ENCODE peak calls at places on chromosome 13, in five cellular contexts. I, T, B, Z and F are unnamed samples.

GRCh38 chr13:65330287-65330686 is 1899.8 kb downstream of the PCDH9 start:
- DNase-seq in B (no peak), Z (no peak), T (no peak), I (no peak), F (no peak)

GRCh38 chr13:46311217-46311616 is 75.8 kb downstream of the RUBCNL start:
- DNase-seq in B (no peak), Z (no peak), I (no peak), T (no peak), F (no peak)

GRCh38 chr13:88926890-88927502 is 1255.8 kb downstream of the SLITRK5 start:
- DNase-seq in T (no peak), Z (no peak), B (no peak), I (no peak), F (no peak)

GRCh38 chr13:96540656-96541055 is 450.7 kb downstream of the HS6ST3 start:
- DNase-seq in T (no peak), Z (no peak), B (no peak), I (no peak), F (peak; percentile 7)

GRCh38 chr13:95479706-95480105 is 72.8 kb upstream of the CLDN10 start:
- DNase-seq in T (no peak), Z (no peak), B (no peak), I (no peak), F (no peak)

GRCh38 chr13:52345048-52345447 is 60.9 kb downstream of the THSD1 start:
- DNase-seq in I (no peak), B (no peak), Z (no peak), T (peak; percentile 47), F (no peak)

GRCh38 chr13:73000027-73000674 is 58.7 kb upstream of the KLF5 start:
- DNase-seq in Z (no peak), T (peak; percentile 19), B (peak; percentile 39), I (no peak), F (peak; percentile 16)

GRCh38 chr13:73401769-73402168 is 343.0 kb downstream of the KLF5 start:
- DNase-seq in T (no peak), Z (no peak), B (peak; percentile 40), I (no peak), F (no peak)

GRCh38 chr13:110114351-110114750 is 192.6 kb downstream of the COL4A1 start:
- DNase-seq in I (no peak), T (peak; percentile 73), Z (no peak), B (no peak), F (peak; percentile 55)

GRCh38 chr13:102394158-102395053 is 7.4 kb downstream of the FGF14 start:
- DNase-seq in T (peak; percentile 73), I (peak; percentile 96), Z (peak; percentile 91), B (peak; percentile 97), F (peak; percentile 82)

GRCh38 chr13:98480915-98481510 is 95.9 kb downstream of the STK24 start:
- DNase-seq in B (no peak), I (no peak), T (peak; percentile 69), Z (no peak), F (peak; percentile 80)

GRCh38 chr13:53631511-53631910 is 602.9 kb downstream of the OLFM4 start:
- DNase-seq in B (peak; percentile 21), I (no peak), Z (no peak), T (no peak), F (no peak)

GRCh38 chr13:102769679-102770078 is 3.9 kb downstream of the TEX30 start:
- DNase-seq in Z (no peak), I (no peak), B (no peak), T (peak; percentile 14), F (no peak)

GRCh38 chr13:43285891-43286602 is 262.7 kb downstream of the DNAJC15 start:
- DNase-seq in I (no peak), B (no peak), T (peak; percentile 68), Z (no peak), F (no peak)

GRCh38 chr13:64527561-64527960 is 2702.6 kb downstream of the PCDH9 start:
- DNase-seq in B (no peak), T (no peak), Z (no peak), I (no peak), F (no peak)

GRCh38 chr13:114057131-114058050 is 75.0 kb downstream of the RASA3 start:
- DNase-seq in I (no peak), T (no peak), B (no peak), Z (no peak), F (no peak)
- H3K4me3 ChIP-seq in I (no peak overlapping the region), T (no peak overlapping the region), B (no peak overlapping the region), Z (no peak overlapping the region), F (no peak overlapping the region)

GRCh38 chr13:33817843-33818661 is at the start of gene RFC3:
- DNase-seq in T (peak; percentile 95), B (peak; percentile 97), Z (peak; percentile 69), I (peak; percentile 86), F (peak; percentile 96)
- H3K18ac ChIP-seq in T (peak within 1 kb of the TSS; percentile 81), B (peak within 1 kb of the TSS; percentile 32), Z (peak within 1 kb of the TSS; percentile 43), I (peak within 1 kb of the TSS; percentile 65), F (no peak within 1 kb of the TSS)

DNA sequence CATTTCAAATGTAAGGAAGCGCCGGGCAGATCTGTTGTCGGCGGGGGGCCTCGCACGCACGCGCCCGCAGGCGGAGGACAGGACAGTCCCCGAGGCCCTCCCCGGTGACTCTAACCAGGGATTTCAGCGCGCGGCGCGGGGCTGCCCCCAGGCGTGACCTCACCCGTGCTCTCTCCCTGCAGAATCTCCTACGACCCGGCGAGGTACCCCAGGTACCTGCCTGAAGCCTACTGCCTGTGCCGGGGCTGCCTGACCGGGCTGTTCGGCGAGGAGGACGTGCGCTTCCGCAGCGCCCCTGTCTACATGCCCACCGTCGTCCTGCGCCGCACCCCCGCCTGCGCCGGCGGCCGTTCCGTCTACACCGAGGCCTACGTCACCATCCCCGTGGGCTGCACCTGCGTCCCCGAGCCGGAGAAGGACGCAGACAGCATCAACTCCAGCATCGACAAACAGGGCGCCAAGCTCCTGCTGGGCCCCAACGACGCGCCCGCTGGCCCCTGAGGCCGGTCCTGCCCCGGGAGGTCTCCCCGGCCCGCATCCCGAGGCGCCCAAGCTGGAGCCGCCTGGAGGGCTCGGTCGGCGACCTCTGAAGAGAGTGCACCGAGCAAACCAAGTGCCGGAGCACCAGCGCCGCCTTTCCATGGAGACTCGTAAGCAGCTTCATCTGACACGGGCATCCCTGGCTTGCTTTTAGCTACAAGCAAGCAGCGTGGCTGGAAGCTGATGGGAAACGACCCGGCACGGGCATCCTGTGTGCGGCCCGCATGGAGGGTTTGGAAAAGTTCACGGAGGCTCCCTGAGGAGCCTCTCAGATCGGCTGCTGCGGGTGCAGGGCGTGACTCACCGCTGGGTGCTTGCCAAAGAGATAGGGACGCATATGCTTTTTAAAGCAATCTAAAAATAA is 18.2 kb downstream of the IL17D start:
- DNase-seq in I (no peak), Z (no peak), T (peak; percentile 79), B (peak; percentile 66), F (peak; percentile 46)
- H3K4me3 ChIP-seq in I (no peak overlapping the region), Z (peak overlapping the region; percentile 68), T (peak overlapping the region; percentile 1), B (peak overlapping the region; percentile 17), F (peak overlapping the region; percentile 66)

GRCh38 chr13:75636339-75637095 is 387 bp downstream of the LMO7 start:
- DNase-seq in Z (no peak), B (peak; percentile 76), T (peak; percentile 46), I (peak; percentile 32), F (peak; percentile 61)
- H3K18ac ChIP-seq in Z (peak overlapping the region; percentile 80), B (peak overlapping the region; percentile 8), T (peak overlapping the region; percentile 65), I (peak overlapping the region; percentile 84), F (peak overlapping the region; percentile 62)

GRCh38 chr13:112618501-112618900 is 30.5 kb upstream of the TUBGCP3 start:
- DNase-seq in Z (no peak), B (no peak), T (no peak), I (no peak), F (no peak)

GRCh38 chr13:112617754-112618375 is 29.9 kb upstream of the TUBGCP3 start:
- DNase-seq in B (no peak), Z (no peak), T (no peak), I (no peak), F (no peak)

GRCh38 chr13:112623051-112623711 is 35.2 kb upstream of the TUBGCP3 start:
- DNase-seq in B (no peak), I (no peak), Z (no peak), T (no peak), F (no peak)

GRCh38 chr13:112622375-112622774 is 34.4 kb upstream of the TUBGCP3 start:
- DNase-seq in I (no peak), Z (no peak), B (no peak), T (no peak), F (no peak)

DNA sequence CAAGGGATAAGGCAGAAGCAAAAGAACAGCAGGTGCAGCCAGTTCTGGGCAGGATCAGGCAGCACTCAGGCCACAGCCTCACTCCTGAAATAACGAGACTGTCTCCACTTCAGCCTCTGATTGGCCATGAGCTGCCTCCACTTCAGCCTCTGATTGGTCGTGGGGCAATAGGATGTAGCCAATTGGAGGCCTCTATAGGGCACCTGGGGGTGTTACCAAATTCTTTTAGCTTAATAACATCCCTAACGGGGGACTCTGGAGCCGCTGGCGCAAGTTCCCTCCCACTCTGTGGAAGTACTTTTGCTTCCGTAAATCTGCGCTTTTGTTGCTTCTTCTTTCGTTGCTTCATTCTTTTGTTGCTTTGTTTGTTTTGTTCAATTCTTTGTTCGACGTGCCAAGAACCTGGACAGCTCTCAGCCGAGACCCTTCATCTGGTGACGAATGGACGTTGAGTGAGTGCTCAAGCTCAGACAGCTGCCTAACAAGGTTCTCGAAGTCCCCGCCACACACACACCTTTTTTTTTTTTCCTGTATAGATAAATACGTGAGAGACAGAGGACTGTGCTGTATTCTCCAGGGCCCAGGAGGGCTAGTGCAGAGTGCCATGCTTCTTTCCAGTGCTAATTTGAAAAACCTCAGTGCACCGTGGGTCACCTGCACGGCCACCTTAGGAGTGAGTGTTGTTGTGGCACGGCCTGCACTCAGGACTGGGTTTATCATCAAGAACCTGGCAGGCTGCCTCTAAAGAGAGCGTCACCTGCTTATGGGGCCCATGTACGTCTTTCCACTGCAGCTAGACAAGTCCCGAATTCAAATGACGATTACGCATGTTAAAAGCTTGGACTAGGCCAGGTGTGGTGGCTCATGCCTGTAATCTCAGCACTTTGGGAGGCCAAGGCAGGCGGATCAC is 32.0 kb upstream of the TUBGCP3 start:
- DNase-seq in I (peak; percentile 73), T (no peak), Z (no peak), B (peak; percentile 93), F (peak; percentile 56)
- H3K4me3 ChIP-seq in I (peak overlapping the region; percentile 33), T (no peak overlapping the region), Z (peak overlapping the region; percentile 56), B (peak overlapping the region; percentile 26), F (no peak overlapping the region)

GRCh38 chr13:22278336-22278929 is 607.6 kb downstream of the FGF9 start:
- DNase-seq in T (peak; percentile 63), I (peak; percentile 8), B (peak; percentile 65), Z (peak; percentile 7), F (peak; percentile 1)
- H3K18ac ChIP-seq in T (no peak overlapping the region), I (no peak overlapping the region), B (no peak overlapping the region), Z (no peak overlapping the region), F (no peak overlapping the region)

GRCh38 chr13:79662882-79663281 is 181.9 kb downstream of the NDFIP2 start:
- DNase-seq in B (peak; percentile 78), T (no peak), I (no peak), Z (no peak), F (peak; percentile 34)
- H3K4me3 ChIP-seq in B (no peak overlapping the region), T (no peak overlapping the region), I (no peak overlapping the region), Z (no peak overlapping the region), F (no peak overlapping the region)

GRCh38 chr13:75754936-75755335 is 118.8 kb downstream of the LMO7 start:
- DNase-seq in I (no peak), B (no peak), T (no peak), Z (no peak), F (no peak)
- H3K18ac ChIP-seq in I (no peak overlapping the region), B (no peak overlapping the region), T (no peak overlapping the region), Z (no peak overlapping the region), F (no peak overlapping the region)

GRCh38 chr13:105567951-105568510 is 967.4 kb downstream of the EFNB2 start:
- DNase-seq in T (no peak), Z (no peak), I (no peak), B (no peak), F (peak; percentile 40)
- H3K4me3 ChIP-seq in T (no peak overlapping the region), Z (no peak overlapping the region), I (no peak overlapping the region), B (no peak overlapping the region), F (no peak overlapping the region)